ENCODE peak calls at places on chromosome 21, in eight cellular contexts. M is GM04504, B is mesenteric fat pad, Y is ascending aorta, R is HTR-8/SVneo, O is thoracic aorta, H is anterior cingulate cortex, X is HEK293T. J is an unnamed sample.

GRCh38 chr21:14602418-14602987 is 56.4 kb upstream of the SAMSN1 start:
- DNase-seq in H (no peak), X (no peak), M (no peak), O (no peak), R (no peak), Y (no peak), B (no peak), J (no peak)

GRCh38 chr21:41877901-41878830 is 978 bp downstream of the PRDM15 start:
- DNase-seq in H (no peak), Y (no peak), R (peak; percentile 14), O (no peak), X (peak; percentile 62), B (no peak), M (peak; percentile 28), J (peak; percentile 30)

GRCh38 chr21:16330340-16331319 is 600.8 kb downstream of the USP25 start:
- DNase-seq in B (no peak), O (no peak), R (peak; percentile 23), X (peak; percentile 64), M (peak; percentile 33), Y (no peak), H (no peak), J (peak; percentile 92)

GRCh38 chr21:32782698-32783097 is 11.1 kb upstream of the PAXBP1 start:
- DNase-seq in B (no peak), H (no peak), X (no peak), M (no peak), Y (no peak), O (no peak), R (no peak), J (no peak)

GRCh38 chr21:33640697-33641338 is 723 bp downstream of the CRYZL1 start:
- DNase-seq in M (peak; percentile 8), H (no peak), O (no peak), R (no peak), X (peak; percentile 22), B (no peak), Y (no peak), J (no peak)

GRCh38 chr21:42156690-42157605 is 62.0 kb upstream of the ABCG1 start:
- DNase-seq in Y (peak; percentile 57), B (peak; percentile 37), R (no peak), M (no peak), X (no peak), O (no peak), H (peak; percentile 87), J (peak; percentile 9)

GRCh38 chr21:34593423-34593822 is 21.5 kb downstream of the RCAN1 start:
- DNase-seq in Y (no peak), B (no peak), M (no peak), O (no peak), R (no peak), H (no peak), X (no peak), J (no peak)

GRCh38 chr21:36989699-36990507 is 16.6 kb upstream of the RIPPLY3 start:
- DNase-seq in Y (peak; percentile 95), X (peak; percentile 97), R (peak; percentile 94), H (peak; percentile 75), O (peak; percentile 70), B (peak; percentile 97), M (peak; percentile 86), J (peak; percentile 95)

GRCh38 chr21:36381841-36382589 is 3.2 kb upstream of the CHAF1B start:
- DNase-seq in O (no peak), M (no peak), R (no peak), X (no peak), Y (no peak), H (no peak), B (no peak), J (no peak)